ENCODE peak calls at places on chromosome 17, in five cellular contexts. E, T, Q, G and L are unnamed samples.

GRCh38 chr17:49746791-49747490 is 17.0 kb downstream of the FAM117A start:
- DNase-seq in E (no peak), T (no peak), Q (peak; percentile 15), G (no peak), L (no peak)

GRCh38 chr17:9768381-9768934 is 22.9 kb downstream of the DHRS7C start:
- DNase-seq in E (peak; percentile 55), T (no peak), Q (peak; percentile 62), G (peak; percentile 34), L (peak; percentile 8)

GRCh38 chr17:78884148-78884870 is 18.7 kb downstream of the CEP295NL start:
- DNase-seq in E (peak; percentile 33), T (no peak), Q (peak; percentile 31), G (no peak), L (no peak)

GRCh38 chr17:50118076-50118827 is 11.7 kb downstream of the SAMD14 start:
- DNase-seq in E (no peak), T (no peak), Q (no peak), G (no peak), L (no peak)

GRCh38 chr17:78717431-78717980 is 64.6 kb downstream of the CYTH1 start:
- DNase-seq in E (peak; percentile 64), T (no peak), Q (peak; percentile 37), G (no peak), L (no peak)

GRCh38 chr17:45782889-45783592 is 1.1 kb upstream of the CRHR1 start:
- DNase-seq in E (peak; percentile 25), T (no peak), Q (peak; percentile 80), G (no peak), L (no peak)

GRCh38 chr17:42548070-42548837 is 4.5 kb upstream of the HSD17B1 start:
- DNase-seq in E (peak; percentile 60), T (no peak), Q (peak; percentile 98), G (no peak), L (no peak)

GRCh38 chr17:59607817-59608403 is 11.8 kb upstream of the CLTC start:
- DNase-seq in E (no peak), T (no peak), Q (peak; percentile 78), G (no peak), L (no peak)

GRCh38 chr17:3647769-3648540 is 11.4 kb downstream of the CTNS start:
- DNase-seq in E (peak; percentile 71), T (no peak), Q (peak; percentile 74), G (peak; percentile 7), L (no peak)

GRCh38 chr17:17724307-17724921 is 43.2 kb downstream of the RAI1 start:
- DNase-seq in E (peak; percentile 65), T (no peak), Q (peak; percentile 82), G (no peak), L (no peak)

GRCh38 chr17:17781591-17782424 is 55.0 kb downstream of the SREBF1 start:
- DNase-seq in E (peak; percentile 62), T (no peak), Q (peak; percentile 79), G (no peak), L (peak; percentile 84)

GRCh38 chr17:44741316-44741715 is 17.5 kb upstream of the ADAM11 start:
- DNase-seq in E (no peak), T (no peak), Q (no peak), G (no peak), L (no peak)
- H3K27ac ChIP-seq in E (no peak overlapping the region), T (no peak overlapping the region), Q (no peak overlapping the region), G (no peak overlapping the region), L (no peak overlapping the region)

GRCh38 chr17:67246648-67247415 is 1.8 kb upstream of the HELZ start:
- DNase-seq in E (no peak), T (no peak), Q (peak; percentile 75), G (peak; percentile 91), L (no peak)
- H3K4me3 ChIP-seq in E (peak overlapping the region; percentile 96), T (peak overlapping the region; percentile 98), Q (peak overlapping the region; percentile 94), G (peak overlapping the region; percentile 82), L (peak overlapping the region; percentile 88)

GRCh38 chr17:76868176-76868668 is at the start of gene MGAT5B:
- DNase-seq in E (peak; percentile 85), T (peak; percentile 9), Q (peak; percentile 92), G (peak; percentile 56), L (no peak)
- TF ChIP-seq CTCF in E (peak; percentile 57), T (peak; percentile 85), Q (peak; percentile 84), G (peak; percentile 81), L (peak; percentile 83)

GRCh38 chr17:27576429-27577123 is 54.4 kb upstream of the LGALS9 start:
- DNase-seq in E (peak; percentile 45), T (no peak), Q (no peak), G (no peak), L (no peak)
- H3K27ac ChIP-seq in E (peak overlapping the region; percentile 74), T (no peak overlapping the region), Q (no peak overlapping the region), G (peak overlapping the region; percentile 68), L (peak overlapping the region; percentile 54)

DNA sequence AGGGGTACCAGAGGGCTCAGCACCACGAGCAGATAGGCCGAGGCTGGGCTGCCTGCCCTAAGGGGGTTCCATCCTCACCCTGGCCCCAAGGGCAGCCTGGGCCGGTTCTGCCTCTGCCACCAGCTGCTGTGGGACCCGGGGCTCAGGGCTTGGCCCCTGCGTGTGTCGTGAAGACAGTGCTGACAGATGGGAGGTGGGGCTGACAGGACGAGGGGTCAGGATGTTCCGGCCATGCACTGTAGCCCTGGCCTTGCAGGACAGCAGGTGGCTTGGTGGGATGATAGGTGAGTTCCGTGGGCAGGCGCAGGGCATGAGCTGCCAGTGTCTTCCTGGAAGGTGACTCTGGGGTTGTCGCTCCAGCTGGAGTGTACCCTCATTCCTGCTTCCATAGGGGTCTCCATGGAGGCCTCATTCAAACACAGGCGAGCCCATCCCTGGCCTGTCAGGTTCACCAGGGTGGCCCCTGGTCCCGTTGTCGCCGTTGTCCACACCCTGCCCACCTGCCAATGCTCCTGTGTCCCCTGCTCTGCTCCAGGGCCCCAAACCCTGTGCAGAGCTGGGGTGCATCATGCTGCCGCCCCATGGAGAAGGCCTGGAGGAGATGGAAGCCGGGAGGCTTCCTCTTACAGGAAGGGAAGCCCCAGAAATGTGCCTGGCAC is 57.2 kb downstream of the WDR45B start:
- DNase-seq in E (no peak), T (no peak), Q (no peak), G (no peak), L (no peak)
- H3K4me3 ChIP-seq in E (no peak overlapping the region), T (no peak overlapping the region), Q (no peak overlapping the region), G (no peak overlapping the region), L (no peak overlapping the region)